ENCODE peak calls at places on chromosomes 12 and 14, in six cellular contexts. Z is AG09319; A is fibroblast of lung; U is progenitor cell of endocrine pancreas; E is HL-60; M is CD4-positive, alpha-beta T cell. P is an unnamed sample.

GRCh38 chr12:45732936-45733335 is 3.4 kb downstream of the ARID2 start:
- DNase-seq in A (no peak), Z (no peak), M (no peak), E (no peak), U (no peak), P (no peak)

GRCh38 chr12:51028126-51028810 is 2.1 kb upstream of the SLC11A2 start:
- DNase-seq in Z (no peak), M (peak), U (no peak), E (peak), A (peak), P (peak)

GRCh38 chr14:98592611-98593170 is 679.3 kb downstream of the BCL11B start:
- DNase-seq in A (no peak), E (no peak), U (no peak), M (no peak), Z (no peak), P (no peak)

GRCh38 chr12:78157199-78157598 is 326.5 kb downstream of the NAV3 start:
- DNase-seq in A (peak), M (no peak), E (no peak), Z (no peak), U (no peak), P (no peak)

GRCh38 chr14:50400461-50400860 is 3.8 kb upstream of the CDKL1 start:
- DNase-seq in E (no peak), A (no peak), U (no peak), Z (no peak), M (no peak), P (no peak)

GRCh38 chr12:116138781-116139180 is 138.7 kb downstream of the MED13L start:
- DNase-seq in M (no peak), Z (no peak), A (peak), U (no peak), E (no peak), P (no peak)

GRCh38 chr12:120394483-120395367 is 25.8 kb upstream of the MSI1 start:
- DNase-seq in M (no peak), A (no peak), Z (no peak), E (no peak), U (peak), P (no peak)

GRCh38 chr12:124053855-124054254 is 80.8 kb downstream of the ZNF664 start:
- DNase-seq in Z (peak), E (peak), M (no peak), U (no peak), A (peak), P (no peak)

GRCh38 chr14:100450049-100450448 is 126.9 kb downstream of the SLC25A47 start:
- DNase-seq in M (no peak), A (no peak), U (no peak), E (no peak), Z (no peak), P (no peak)

GRCh38 chr12:71782007-71782406 is 27.3 kb downstream of the RAB21 start:
- DNase-seq in E (no peak), U (no peak), Z (no peak), A (no peak), M (no peak), P (no peak)

GRCh38 chr12:32896438-32897275 is at the start of gene PKP2:
- DNase-seq in M (peak), E (no peak), U (peak), A (peak), Z (no peak), P (no peak)

GRCh38 chr12:102958073-102958829 is 777 bp downstream of the ASCL1 start:
- DNase-seq in E (no peak), A (peak), M (no peak), U (peak), Z (no peak), P (no peak)

GRCh38 chr12:4899361-4899760 is 10.3 kb upstream of the KCNA1 start:
- DNase-seq in Z (no peak), A (no peak), M (no peak), E (no peak), U (no peak), P (no peak)

GRCh38 chr12:41983394-41983793 is 161.3 kb downstream of the GXYLT1 start:
- DNase-seq in A (peak), U (no peak), Z (no peak), E (no peak), M (no peak), P (no peak)

GRCh38 chr14:51901475-51902024 is 41.1 kb downstream of the GNG2 start:
- DNase-seq in M (peak), Z (no peak), E (no peak), U (no peak), A (no peak), P (no peak)

GRCh38 chr12:95942106-95942531 is 295 bp downstream of the CCDC38 start:
- DNase-seq in E (no peak), Z (no peak), M (no peak), U (no peak), A (peak), P (no peak)

DNA sequence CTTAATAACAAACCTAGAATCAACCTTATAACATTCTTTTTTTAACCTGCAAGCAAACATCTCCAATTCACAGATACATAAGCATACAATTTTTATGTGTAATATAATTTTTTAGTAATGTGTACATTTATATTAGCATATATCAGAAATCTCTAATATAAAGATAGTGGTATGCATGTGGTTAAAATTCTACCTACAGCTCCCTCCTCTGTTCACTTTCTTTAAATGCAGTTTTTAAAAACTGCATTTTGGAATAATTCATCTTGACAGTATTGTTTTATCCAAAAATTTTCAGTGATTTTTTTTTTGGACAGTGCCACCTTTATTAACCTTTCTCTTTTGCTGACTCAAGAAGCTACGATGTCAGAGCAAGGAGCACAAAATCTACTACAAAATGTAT is 13.2 kb upstream of the RXYLT1 start:
- DNase-seq in Z (no peak), U (no peak), M (no peak), A (no peak), E (no peak), P (no peak)
- TF ChIP-seq CTCF in Z (peak), U (no peak), M (no peak), A (no peak), E (no peak), P (peak)

GRCh38 chr12:61362037-61362436 is 898.2 kb upstream of the USP15 start:
- DNase-seq in Z (no peak), E (no peak), A (no peak), U (no peak), M (no peak), P (no peak)

GRCh38 chr12:61365001-61365400 is 895.2 kb upstream of the USP15 start:
- DNase-seq in U (no peak), Z (no peak), M (no peak), A (no peak), E (no peak), P (no peak)

GRCh38 chr12:61367281-61367785 is 892.9 kb upstream of the USP15 start:
- DNase-seq in A (no peak), M (no peak), U (no peak), Z (no peak), E (no peak), P (no peak)
- TF ChIP-seq CTCF in A (no peak), M (no peak), U (no peak), Z (no peak), E (no peak), P (no peak)

GRCh38 chr14:91376547-91377477 is 40.8 kb downstream of the CCDC88C start:
- DNase-seq in E (no peak), M (no peak), Z (no peak), U (no peak), A (no peak), P (no peak)

GRCh38 chr14:91378945-91379932 is 38.4 kb downstream of the CCDC88C start:
- DNase-seq in M (no peak), E (peak), A (no peak), U (no peak), Z (no peak), P (peak)

GRCh38 chr14:91375748-91376452 is 41.7 kb downstream of the CCDC88C start:
- DNase-seq in Z (no peak), M (no peak), E (no peak), A (no peak), U (no peak), P (no peak)

GRCh38 chr14:91380116-91380515 is 37.5 kb downstream of the CCDC88C start:
- DNase-seq in U (no peak), M (no peak), A (no peak), Z (no peak), E (no peak), P (no peak)

GRCh38 chr14:91377700-91378652 is 39.6 kb downstream of the CCDC88C start:
- DNase-seq in Z (no peak), U (no peak), E (peak), M (no peak), A (no peak), P (peak)
- TF ChIP-seq CTCF in Z (no peak), U (no peak), E (no peak), M (no peak), A (no peak), P (no peak)

DNA sequence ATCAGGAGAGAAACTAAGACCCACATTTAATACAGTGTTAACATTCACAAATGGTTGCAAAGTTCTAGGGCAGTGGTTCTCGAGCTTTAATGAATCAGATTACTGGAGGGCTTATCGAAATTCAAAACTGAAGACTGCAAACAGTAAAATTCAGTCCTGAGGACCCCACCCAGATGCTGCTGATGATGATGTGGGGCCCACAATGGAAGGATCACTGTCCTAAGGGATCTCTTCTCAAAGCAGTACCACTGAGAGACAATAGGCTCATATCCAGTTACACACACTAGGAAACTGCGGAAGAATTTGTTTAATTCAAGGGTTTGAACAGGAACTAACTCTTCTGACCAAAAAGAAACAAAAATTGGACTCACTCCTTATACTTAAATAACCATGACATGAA is 31.4 kb downstream of the DICER1 start:
- DNase-seq in A (no peak), E (no peak), U (no peak), Z (no peak), M (no peak), P (no peak)
- TF ChIP-seq CTCF in A (no peak), E (no peak), U (no peak), Z (no peak), M (no peak), P (no peak)

GRCh38 chr12:104805186-104805585 is 152.9 kb downstream of the SLC41A2 start:
- DNase-seq in M (no peak), E (no peak), A (peak), Z (no peak), U (no peak), P (no peak)

GRCh38 chr12:104799458-104799857 is 158.6 kb downstream of the SLC41A2 start:
- DNase-seq in U (peak), E (no peak), A (no peak), Z (no peak), M (no peak), P (no peak)

GRCh38 chr12:104801005-104801404 is 157.1 kb downstream of the SLC41A2 start:
- DNase-seq in A (no peak), E (no peak), Z (no peak), U (no peak), M (no peak), P (no peak)

GRCh38 chr12:104802198-104802597 is 155.9 kb downstream of the SLC41A2 start:
- DNase-seq in U (no peak), M (no peak), A (peak), Z (no peak), E (no peak), P (no peak)

DNA sequence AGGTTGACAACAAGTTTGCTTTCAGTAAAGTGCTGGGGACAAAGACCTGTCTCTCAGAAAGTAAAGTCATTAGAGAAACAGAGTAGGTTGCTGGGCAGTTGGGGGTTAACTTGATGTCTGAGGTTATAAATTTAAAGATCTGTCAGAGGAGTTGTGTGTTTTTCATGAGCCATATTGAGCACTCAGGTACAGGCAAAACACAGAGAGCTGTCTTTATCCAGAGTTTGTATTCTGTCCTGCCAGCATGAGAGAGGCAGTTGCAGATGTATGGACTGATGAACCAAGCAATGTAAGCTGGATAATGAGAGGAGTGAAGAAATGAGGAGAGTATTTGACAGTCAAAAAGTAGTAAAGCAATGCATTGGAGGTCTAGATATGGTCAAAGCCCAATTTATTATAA is 156.7 kb downstream of the SLC41A2 start:
- DNase-seq in M (no peak), E (no peak), U (no peak), A (no peak), Z (no peak), P (no peak)
- TF ChIP-seq CTCF in M (no peak), E (no peak), U (no peak), A (no peak), Z (no peak), P (no peak)

P was measured in CD14-positive monocyte.